ENCODE peak calls at places on chromosomes 3 and 15, in five cellular contexts. X is WERI-Rb-1, G is IMR-90, F is heart left ventricle, E is tibial nerve. L is an unnamed sample.

GRCh38 chr3:112671930-112672715 is 31.2 kb upstream of the CCDC80 start:
- DNase-seq in E (no peak), X (no peak), F (no peak), G (peak; percentile 98), L (peak; percentile 88)

GRCh38 chr3:35042210-35042960 is 596.9 kb upstream of the ARPP21 start:
- DNase-seq in E (no peak), X (no peak), G (no peak), F (no peak), L (no peak)

GRCh38 chr3:155321418-155321817 is 27.9 kb upstream of the STRIT1 start:
- DNase-seq in E (no peak), F (no peak), X (no peak), G (peak; percentile 15), L (peak; percentile 80)

GRCh38 chr15:91941871-91942270 is 88.4 kb downstream of the SLCO3A1 start:
- DNase-seq in X (no peak), G (no peak), F (no peak), E (no peak), L (no peak)

GRCh38 chr15:68691667-68692066 is 112.9 kb downstream of the CORO2B start:
- DNase-seq in F (no peak), E (no peak), X (no peak), G (no peak), L (no peak)

GRCh38 chr3:153658151-153658550 is 463.0 kb upstream of the ARHGEF26 start:
- DNase-seq in X (no peak), E (peak; percentile 12), G (no peak), F (no peak), L (peak; percentile 9)

GRCh38 chr3:46184469-46184868 is 23.6 kb downstream of the CCR1 start:
- DNase-seq in F (no peak), X (no peak), G (peak; percentile 64), E (no peak), L (peak; percentile 73)

GRCh38 chr15:74589826-74590225 is 25.8 kb upstream of the CLK3 start:
- DNase-seq in E (no peak), F (no peak), X (no peak), G (no peak), L (no peak)

GRCh38 chr15:69452702-69453513 is at the start of gene RPLP1:
- DNase-seq in F (peak; percentile 97), G (peak; percentile 94), E (peak; percentile 96), X (peak; percentile 95), L (peak; percentile 93)

GRCh38 chr3:102712896-102713295 is 278.1 kb downstream of the ZPLD1 start:
- DNase-seq in F (no peak), X (no peak), G (no peak), E (no peak), L (no peak)

GRCh38 chr15:90192961-90193786 is 8.0 kb upstream of the SEMA4B start:
- DNase-seq in X (peak; percentile 91), G (peak; percentile 53), E (no peak), F (no peak), L (no peak)

GRCh38 chr3:194637066-194637465 is 3.8 kb upstream of the TMEM44 start:
- DNase-seq in X (no peak), F (no peak), G (no peak), E (no peak), L (peak; percentile 48)

GRCh38 chr3:195549001-195549400 is 5.9 kb upstream of the PPP1R2 start:
- DNase-seq in X (no peak), E (no peak), G (no peak), F (no peak), L (no peak)

GRCh38 chr3:99842826-99843589 is 25.3 kb downstream of the CMSS1 start:
- DNase-seq in F (no peak), G (peak; percentile 73), X (no peak), E (no peak), L (peak; percentile 75)

GRCh38 chr3:23389089-23389488 is 186.0 kb downstream of the UBE2E2 start:
- DNase-seq in F (no peak), X (no peak), E (no peak), G (no peak), L (no peak)

GRCh38 chr3:139571744-139572143 is 32.2 kb upstream of the RBP1 start:
- DNase-seq in G (no peak), X (no peak), F (no peak), E (no peak), L (no peak)
- H3K4me3 ChIP-seq in G (no peak overlapping the region), X (no peak overlapping the region), F (no peak overlapping the region), E (no peak overlapping the region), L (no peak overlapping the region)

GRCh38 chr15:54282228-54282836 is 304.1 kb downstream of the UNC13C start:
- DNase-seq in E (no peak), G (no peak), X (no peak), F (no peak), L (no peak)
- TF ChIP-seq CTCF in E (no peak), G (no peak), X (peak; percentile 9), F (no peak), L (no peak)

DNA sequence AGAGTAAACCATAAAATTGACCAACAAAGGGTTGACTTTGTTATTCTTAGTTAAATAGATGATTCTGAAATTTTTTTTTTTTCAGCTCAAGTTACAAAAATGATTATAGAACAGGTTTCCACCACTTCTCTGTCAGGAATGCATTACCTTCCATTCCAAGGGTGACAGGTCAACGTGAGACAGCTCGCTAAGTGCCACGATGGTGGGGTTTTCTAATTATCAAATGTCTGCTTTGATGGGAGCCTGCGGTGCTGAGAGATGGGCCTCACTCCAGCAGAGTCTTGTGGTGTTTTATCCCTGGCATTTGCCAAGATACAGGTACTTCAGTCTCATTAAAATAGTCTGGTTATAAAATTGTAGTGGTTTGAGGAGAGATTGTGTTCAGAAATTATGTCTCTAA is 80.3 kb downstream of the CGNL1 start:
- DNase-seq in X (no peak), G (no peak), F (no peak), E (no peak), L (no peak)
- H3K4me3 ChIP-seq in X (no peak overlapping the region), G (no peak overlapping the region), F (no peak overlapping the region), E (no peak overlapping the region), L (no peak overlapping the region)

GRCh38 chr3:126568776-126569342 is 10.1 kb upstream of the C3orf22 start:
- DNase-seq in E (no peak), F (no peak), X (no peak), G (no peak), L (no peak)

GRCh38 chr3:126569390-126569975 is 10.8 kb upstream of the C3orf22 start:
- DNase-seq in G (no peak), X (no peak), F (no peak), E (no peak), L (no peak)

GRCh38 chr3:126571078-126571477 is 12.3 kb upstream of the C3orf22 start:
- DNase-seq in G (no peak), E (no peak), X (no peak), F (no peak), L (no peak)

GRCh38 chr3:126570103-126570541 is 11.4 kb upstream of the C3orf22 start:
- DNase-seq in X (no peak), G (no peak), F (no peak), E (no peak), L (no peak)

GRCh38 chr3:126567696-126568438 is 9.1 kb upstream of the C3orf22 start:
- DNase-seq in G (no peak), X (no peak), E (no peak), F (peak; percentile 49), L (no peak)
- TF ChIP-seq CTCF in G (no peak), X (peak; percentile 22), E (no peak), F (no peak), L (no peak)

GRCh38 chr15:77001351-77001750 is 6.4 kb downstream of the PSTPIP1 start:
- DNase-seq in G (no peak), E (no peak), X (no peak), F (no peak), L (no peak)

GRCh38 chr15:77004189-77004588 is 9.3 kb downstream of the PSTPIP1 start:
- DNase-seq in G (no peak), X (no peak), F (peak; percentile 78), E (peak; percentile 47), L (no peak)

GRCh38 chr15:77001966-77002365 is 7.0 kb downstream of the PSTPIP1 start:
- DNase-seq in G (no peak), F (no peak), E (no peak), X (no peak), L (no peak)

GRCh38 chr15:77002954-77003912 is 8.3 kb downstream of the PSTPIP1 start:
- DNase-seq in X (no peak), G (no peak), F (peak; percentile 59), E (peak; percentile 52), L (no peak)

DNA sequence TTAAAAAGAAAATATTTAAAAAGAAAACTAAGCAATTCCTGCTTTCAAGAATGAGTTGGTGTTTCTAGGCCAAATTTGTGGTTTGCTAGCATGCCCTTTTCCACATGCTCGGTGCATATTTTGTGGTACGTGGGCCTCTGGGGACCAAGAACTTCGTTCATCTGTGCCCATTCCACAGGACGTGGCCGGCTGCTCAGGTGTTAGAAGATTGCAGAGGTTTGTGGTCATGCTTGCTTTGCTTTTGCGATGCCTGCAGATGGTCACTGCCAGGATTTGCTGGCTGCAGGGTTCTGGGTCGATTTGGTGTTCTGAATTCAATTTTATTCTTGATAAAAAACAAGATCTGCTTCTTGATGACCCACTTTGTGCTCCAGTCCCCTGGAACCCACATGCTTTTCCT is 7.5 kb downstream of the PSTPIP1 start:
- DNase-seq in E (no peak), X (no peak), G (no peak), F (no peak), L (no peak)
- H3K4me3 ChIP-seq in E (no peak overlapping the region), X (no peak overlapping the region), G (no peak overlapping the region), F (no peak overlapping the region), L (no peak overlapping the region)

GRCh38 chr3:14600856-14601610 is 50.5 kb upstream of the CCDC174 start:
- DNase-seq in X (no peak), G (no peak), F (no peak), E (no peak), L (no peak)

GRCh38 chr3:14601692-14602005 is 49.9 kb upstream of the CCDC174 start:
- DNase-seq in X (no peak), F (no peak), E (no peak), G (no peak), L (no peak)

GRCh38 chr3:14600075-14600474 is 51.5 kb upstream of the CCDC174 start:
- DNase-seq in G (no peak), E (no peak), X (no peak), F (no peak), L (no peak)

GRCh38 chr3:14602804-14603644 is 48.5 kb upstream of the CCDC174 start:
- DNase-seq in F (no peak), E (no peak), G (no peak), X (peak; percentile 33), L (no peak)

GRCh38 chr3:14602006-14602803 is 49.4 kb upstream of the CCDC174 start:
- DNase-seq in E (no peak), G (no peak), X (peak; percentile 19), F (no peak), L (no peak)
- TF ChIP-seq CTCF in E (no peak), G (no peak), X (peak; percentile 16), F (no peak), L (no peak)

L was measured in foreskin fibroblast.